ENCODE peak calls at places on chromosomes 13 and 19, in ten cellular contexts. One of them, this sample, is unnamed.

GRCh38 chr13:49021953-49022352 is 46.2 kb downstream of the FNDC3A start:
- DNase-seq in activated CD8-positive, alpha-beta T cell treated with anti-CD3 and anti-CD28 coated beads for 36 hours: no peak
- DNase-seq in cardiac fibroblast: no peak
- DNase-seq in type B pancreatic cell: no peak
- DNase-seq in neural crest cell: no peak
- DNase-seq in osteocyte: no peak
- DNase-seq in OCI-LY7: no peak
- DNase-seq in Calu3: no peak
- DNase-seq in astrocyte of the spinal cord: peak; percentile 7
- DNase-seq in transverse colon: no peak
- DNase-seq in this sample: no peak

GRCh38 chr13:96141032-96141431 is 51.1 kb downstream of the HS6ST3 start:
- DNase-seq in osteocyte: no peak
- DNase-seq in activated CD8-positive, alpha-beta T cell treated with anti-CD3 and anti-CD28 coated beads for 36 hours: no peak
- DNase-seq in neural crest cell: no peak
- DNase-seq in transverse colon: no peak
- DNase-seq in cardiac fibroblast: peak; percentile 68
- DNase-seq in type B pancreatic cell: no peak
- DNase-seq in astrocyte of the spinal cord: peak; percentile 34
- DNase-seq in Calu3: no peak
- DNase-seq in OCI-LY7: peak; percentile 4
- DNase-seq in this sample: peak; percentile 61

GRCh38 chr13:100235311-100235901 is 146.5 kb downstream of the PCCA start:
- DNase-seq in osteocyte: no peak
- DNase-seq in Calu3: peak; percentile 15
- DNase-seq in neural crest cell: peak; percentile 29
- DNase-seq in cardiac fibroblast: peak; percentile 82
- DNase-seq in OCI-LY7: peak; percentile 15
- DNase-seq in astrocyte of the spinal cord: peak; percentile 73
- DNase-seq in activated CD8-positive, alpha-beta T cell treated with anti-CD3 and anti-CD28 coated beads for 36 hours: peak; percentile 21
- DNase-seq in type B pancreatic cell: no peak
- DNase-seq in transverse colon: no peak
- DNase-seq in this sample: peak; percentile 56

GRCh38 chr13:48349525-48349924 is 46.0 kb downstream of the RB1 start:
- DNase-seq in Calu3: no peak
- DNase-seq in OCI-LY7: no peak
- DNase-seq in neural crest cell: no peak
- DNase-seq in type B pancreatic cell: no peak
- DNase-seq in cardiac fibroblast: no peak
- DNase-seq in osteocyte: no peak
- DNase-seq in astrocyte of the spinal cord: no peak
- DNase-seq in transverse colon: no peak
- DNase-seq in activated CD8-positive, alpha-beta T cell treated with anti-CD3 and anti-CD28 coated beads for 36 hours: no peak
- DNase-seq in this sample: no peak

GRCh38 chr13:24878340-24878739 is 114.4 kb downstream of the RNF17 start:
- DNase-seq in type B pancreatic cell: no peak
- DNase-seq in transverse colon: no peak
- DNase-seq in neural crest cell: no peak
- DNase-seq in cardiac fibroblast: no peak
- DNase-seq in Calu3: no peak
- DNase-seq in astrocyte of the spinal cord: no peak
- DNase-seq in osteocyte: no peak
- DNase-seq in activated CD8-positive, alpha-beta T cell treated with anti-CD3 and anti-CD28 coated beads for 36 hours: no peak
- DNase-seq in OCI-LY7: no peak
- DNase-seq in this sample: no peak

GRCh38 chr13:100454876-100455275 is 133.7 kb downstream of the GGACT start:
- DNase-seq in osteocyte: no peak
- DNase-seq in astrocyte of the spinal cord: peak; percentile 71
- DNase-seq in transverse colon: no peak
- DNase-seq in cardiac fibroblast: peak; percentile 63
- DNase-seq in Calu3: peak; percentile 3
- DNase-seq in type B pancreatic cell: no peak
- DNase-seq in OCI-LY7: no peak
- DNase-seq in activated CD8-positive, alpha-beta T cell treated with anti-CD3 and anti-CD28 coated beads for 36 hours: peak; percentile 20
- DNase-seq in neural crest cell: no peak
- DNase-seq in this sample: peak; percentile 86

GRCh38 chr19:42487025-42487797 is 41.1 kb downstream of the CEACAM1 start:
- DNase-seq in activated CD8-positive, alpha-beta T cell treated with anti-CD3 and anti-CD28 coated beads for 36 hours: peak; percentile 63
- DNase-seq in OCI-LY7: no peak
- DNase-seq in osteocyte: no peak
- DNase-seq in type B pancreatic cell: no peak
- DNase-seq in Calu3: no peak
- DNase-seq in transverse colon: no peak
- DNase-seq in neural crest cell: no peak
- DNase-seq in cardiac fibroblast: no peak
- DNase-seq in astrocyte of the spinal cord: no peak
- DNase-seq in this sample: no peak

GRCh38 chr19:45451181-45451849 is 16.5 kb upstream of the FOSB start:
- DNase-seq in osteocyte: no peak
- DNase-seq in OCI-LY7: peak; percentile 72
- DNase-seq in type B pancreatic cell: no peak
- DNase-seq in transverse colon: peak; percentile 54
- DNase-seq in neural crest cell: no peak
- DNase-seq in cardiac fibroblast: peak; percentile 76
- DNase-seq in activated CD8-positive, alpha-beta T cell treated with anti-CD3 and anti-CD28 coated beads for 36 hours: peak; percentile 60
- DNase-seq in astrocyte of the spinal cord: peak; percentile 74
- DNase-seq in Calu3: no peak
- DNase-seq in this sample: peak; percentile 77

DNA sequence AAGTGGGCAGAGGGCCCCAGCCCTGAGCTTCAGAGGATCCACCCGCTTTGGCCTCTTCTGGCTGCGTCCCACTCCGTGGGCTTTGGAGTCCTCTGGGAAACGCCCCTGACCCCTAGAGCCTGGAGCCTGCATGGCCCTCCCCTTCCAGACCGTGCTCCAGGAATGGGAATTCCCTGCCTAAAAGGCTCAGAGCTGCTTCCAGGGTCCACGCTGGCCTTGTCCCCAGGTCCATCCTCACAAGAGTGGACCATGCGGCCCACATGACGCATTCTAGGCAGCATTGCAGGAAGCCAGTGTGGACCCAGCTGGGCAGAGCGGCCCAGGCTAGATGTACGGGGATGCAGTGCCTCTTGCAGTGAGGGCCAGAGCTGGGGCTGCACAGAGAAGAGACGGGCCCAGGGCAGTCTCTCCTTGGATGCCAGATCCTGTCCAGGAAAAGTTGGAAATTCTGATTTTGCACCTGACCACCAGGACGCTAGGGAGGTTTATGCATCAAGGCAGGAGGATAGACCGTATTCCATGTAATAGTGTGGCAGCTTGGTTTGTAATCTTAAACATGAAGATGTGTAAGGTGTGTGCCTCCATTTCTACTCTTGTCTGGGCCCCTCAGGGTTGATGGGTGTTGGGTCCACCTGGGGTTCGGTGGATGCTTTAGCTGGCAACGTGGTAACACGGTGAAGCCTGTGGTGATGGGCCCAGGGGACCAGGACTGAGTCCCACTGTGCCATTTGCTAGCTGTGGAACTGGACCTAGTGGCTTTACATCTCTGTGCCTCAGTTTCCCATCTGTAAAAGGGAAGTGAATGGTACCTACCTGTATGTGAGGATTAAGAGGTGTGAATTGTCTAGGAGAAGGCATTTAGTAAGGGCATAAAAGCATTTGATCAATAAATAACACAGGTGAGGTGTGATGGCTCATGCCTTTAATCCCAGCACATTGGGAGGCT is 14.8 kb upstream of the FXYD3 start:
- DNase-seq in Calu3: no peak
- DNase-seq in transverse colon: no peak
- DNase-seq in osteocyte: no peak
- DNase-seq in astrocyte of the spinal cord: no peak
- DNase-seq in type B pancreatic cell: no peak
- DNase-seq in cardiac fibroblast: no peak
- DNase-seq in neural crest cell: no peak
- DNase-seq in activated CD8-positive, alpha-beta T cell treated with anti-CD3 and anti-CD28 coated beads for 36 hours: no peak
- DNase-seq in OCI-LY7: no peak
- DNase-seq in this sample: no peak
- TF ChIP-seq CTCF in Calu3: no peak
- TF ChIP-seq CTCF in transverse colon: no peak
- TF ChIP-seq CTCF in osteocyte: no peak
- TF ChIP-seq CTCF in astrocyte of the spinal cord: no peak
- TF ChIP-seq CTCF in type B pancreatic cell: no peak
- TF ChIP-seq CTCF in cardiac fibroblast: no peak
- TF ChIP-seq CTCF in neural crest cell: no peak
- TF ChIP-seq CTCF in activated CD8-positive, alpha-beta T cell treated with anti-CD3 and anti-CD28 coated beads for 36 hours: no peak
- TF ChIP-seq CTCF in OCI-LY7: no peak
- TF ChIP-seq CTCF in this sample: no peak

GRCh38 chr19:57578487-57579205 is at the start of gene ZNF416:
- DNase-seq in activated CD8-positive, alpha-beta T cell treated with anti-CD3 and anti-CD28 coated beads for 36 hours: peak; percentile 98
- DNase-seq in osteocyte: peak; percentile 97
- DNase-seq in Calu3: peak; percentile 96
- DNase-seq in astrocyte of the spinal cord: peak; percentile 99
- DNase-seq in type B pancreatic cell: peak; percentile 95
- DNase-seq in cardiac fibroblast: peak; percentile 99
- DNase-seq in neural crest cell: peak; percentile 90
- DNase-seq in transverse colon: peak; percentile 97
- DNase-seq in OCI-LY7: peak; percentile 99
- DNase-seq in this sample: peak; percentile 99

GRCh38 chr19:57587529-57587928 is 3.6 kb downstream of the ZIK1 start:
- DNase-seq in OCI-LY7: no peak
- DNase-seq in astrocyte of the spinal cord: peak; percentile 55
- DNase-seq in activated CD8-positive, alpha-beta T cell treated with anti-CD3 and anti-CD28 coated beads for 36 hours: no peak
- DNase-seq in type B pancreatic cell: no peak
- DNase-seq in cardiac fibroblast: peak; percentile 93
- DNase-seq in Calu3: no peak
- DNase-seq in transverse colon: no peak
- DNase-seq in osteocyte: no peak
- DNase-seq in neural crest cell: no peak
- DNase-seq in this sample: peak; percentile 60

GRCh38 chr19:57583104-57583520 is 833 bp upstream of the ZIK1 start:
- DNase-seq in osteocyte: no peak
- DNase-seq in type B pancreatic cell: no peak
- DNase-seq in astrocyte of the spinal cord: no peak
- DNase-seq in neural crest cell: no peak
- DNase-seq in OCI-LY7: no peak
- DNase-seq in cardiac fibroblast: no peak
- DNase-seq in activated CD8-positive, alpha-beta T cell treated with anti-CD3 and anti-CD28 coated beads for 36 hours: no peak
- DNase-seq in transverse colon: no peak
- DNase-seq in Calu3: no peak
- DNase-seq in this sample: no peak

DNA sequence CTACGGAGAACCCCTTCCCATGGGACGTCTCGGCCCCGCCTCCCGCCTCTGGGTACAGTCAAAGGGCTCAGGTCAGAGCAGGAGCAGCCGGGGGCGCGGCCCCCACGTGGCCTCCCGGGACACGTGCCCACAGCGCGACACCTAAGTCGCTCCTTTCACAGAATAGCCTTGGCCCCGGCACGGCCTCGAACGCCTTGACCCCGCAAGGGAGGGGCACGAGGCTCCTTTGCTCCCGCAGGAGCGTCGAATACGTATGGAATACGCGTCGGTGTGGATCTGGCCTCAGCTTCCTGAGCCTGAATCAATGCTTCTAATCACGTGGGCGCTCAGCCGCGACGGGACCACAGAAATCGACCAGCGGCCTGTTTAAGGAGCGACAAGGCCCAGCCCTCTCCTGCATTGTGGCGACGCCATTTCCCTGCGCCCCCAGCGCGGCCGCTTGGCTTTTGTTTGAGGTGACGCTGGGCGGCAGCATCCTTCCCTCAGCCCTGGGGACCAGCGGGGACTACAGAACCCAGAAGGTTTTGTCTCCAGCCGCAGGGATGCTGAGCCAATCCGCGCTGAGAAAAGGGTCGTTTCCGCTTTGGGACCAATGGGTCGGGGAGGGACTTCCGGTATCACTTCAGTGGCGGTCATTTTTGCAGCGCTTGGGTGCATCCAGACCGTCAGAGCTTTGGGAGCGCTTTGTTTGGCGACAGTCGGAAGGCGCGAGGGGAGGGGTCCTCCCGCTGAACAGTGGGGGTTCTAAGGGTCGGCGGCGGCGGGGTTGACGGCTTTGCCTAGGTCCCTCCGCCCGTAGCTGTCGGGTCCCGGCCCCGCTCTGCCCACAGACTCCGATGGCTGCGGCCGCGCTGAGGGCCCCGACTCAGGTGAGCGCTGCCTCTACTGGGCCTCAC is at the start of gene ZIK1:
- DNase-seq in Calu3: no peak
- DNase-seq in cardiac fibroblast: peak; percentile 93
- DNase-seq in osteocyte: peak; percentile 94
- DNase-seq in astrocyte of the spinal cord: peak; percentile 95
- DNase-seq in neural crest cell: peak; percentile 82
- DNase-seq in type B pancreatic cell: peak; percentile 85
- DNase-seq in activated CD8-positive, alpha-beta T cell treated with anti-CD3 and anti-CD28 coated beads for 36 hours: peak; percentile 93
- DNase-seq in transverse colon: peak; percentile 84
- DNase-seq in OCI-LY7: no peak
- DNase-seq in this sample: peak; percentile 90
- TF ChIP-seq CTCF in Calu3: no peak
- TF ChIP-seq CTCF in cardiac fibroblast: no peak
- TF ChIP-seq CTCF in osteocyte: peak; percentile 12
- TF ChIP-seq CTCF in astrocyte of the spinal cord: no peak
- TF ChIP-seq CTCF in neural crest cell: no peak
- TF ChIP-seq CTCF in type B pancreatic cell: peak; percentile 31
- TF ChIP-seq CTCF in activated CD8-positive, alpha-beta T cell treated with anti-CD3 and anti-CD28 coated beads for 36 hours: no peak
- TF ChIP-seq CTCF in transverse colon: no peak
- TF ChIP-seq CTCF in OCI-LY7: no peak
- TF ChIP-seq CTCF in this sample: peak; percentile 2

GRCh38 chr19:4374451-4375163 is 25.7 kb downstream of the SH3GL1 start:
- DNase-seq in osteocyte: no peak
- DNase-seq in astrocyte of the spinal cord: peak; percentile 84
- DNase-seq in Calu3: peak; percentile 75
- DNase-seq in type B pancreatic cell: no peak
- DNase-seq in cardiac fibroblast: peak; percentile 95
- DNase-seq in activated CD8-positive, alpha-beta T cell treated with anti-CD3 and anti-CD28 coated beads for 36 hours: no peak
- DNase-seq in transverse colon: peak; percentile 70
- DNase-seq in OCI-LY7: no peak
- DNase-seq in neural crest cell: no peak
- DNase-seq in this sample: peak; percentile 81
- TF ChIP-seq CTCF in osteocyte: no peak
- TF ChIP-seq CTCF in astrocyte of the spinal cord: peak; percentile 14
- TF ChIP-seq CTCF in Calu3: no peak
- TF ChIP-seq CTCF in type B pancreatic cell: no peak
- TF ChIP-seq CTCF in cardiac fibroblast: peak; percentile 47
- TF ChIP-seq CTCF in activated CD8-positive, alpha-beta T cell treated with anti-CD3 and anti-CD28 coated beads for 36 hours: no peak
- TF ChIP-seq CTCF in transverse colon: no peak
- TF ChIP-seq CTCF in OCI-LY7: no peak
- TF ChIP-seq CTCF in neural crest cell: no peak
- TF ChIP-seq CTCF in this sample: no peak

GRCh38 chr19:46714523-46715106 is 2.3 kb downstream of the PRKD2 start:
- DNase-seq in cardiac fibroblast: no peak
- DNase-seq in OCI-LY7: peak; percentile 87
- DNase-seq in neural crest cell: no peak
- DNase-seq in activated CD8-positive, alpha-beta T cell treated with anti-CD3 and anti-CD28 coated beads for 36 hours: peak; percentile 84
- DNase-seq in astrocyte of the spinal cord: no peak
- DNase-seq in osteocyte: no peak
- DNase-seq in transverse colon: no peak
- DNase-seq in Calu3: no peak
- DNase-seq in type B pancreatic cell: no peak
- DNase-seq in this sample: no peak

GRCh38 chr19:46717034-46717715 is at the start of gene PRKD2:
- DNase-seq in activated CD8-positive, alpha-beta T cell treated with anti-CD3 and anti-CD28 coated beads for 36 hours: peak; percentile 92
- DNase-seq in transverse colon: peak; percentile 94
- DNase-seq in osteocyte: peak; percentile 95
- DNase-seq in OCI-LY7: peak; percentile 85
- DNase-seq in Calu3: peak; percentile 95
- DNase-seq in type B pancreatic cell: peak; percentile 93
- DNase-seq in astrocyte of the spinal cord: peak; percentile 80
- DNase-seq in cardiac fibroblast: peak; percentile 82
- DNase-seq in neural crest cell: peak; percentile 92
- DNase-seq in this sample: peak; percentile 79

GRCh38 chr19:46715620-46716012 is 1.3 kb downstream of the PRKD2 start:
- DNase-seq in activated CD8-positive, alpha-beta T cell treated with anti-CD3 and anti-CD28 coated beads for 36 hours: peak; percentile 39
- DNase-seq in osteocyte: no peak
- DNase-seq in OCI-LY7: peak; percentile 24
- DNase-seq in Calu3: no peak
- DNase-seq in type B pancreatic cell: no peak
- DNase-seq in neural crest cell: no peak
- DNase-seq in astrocyte of the spinal cord: no peak
- DNase-seq in transverse colon: no peak
- DNase-seq in cardiac fibroblast: no peak
- DNase-seq in this sample: no peak

GRCh38 chr19:46716672-46717033 is 261 bp downstream of the PRKD2 start:
- DNase-seq in astrocyte of the spinal cord: no peak
- DNase-seq in activated CD8-positive, alpha-beta T cell treated with anti-CD3 and anti-CD28 coated beads for 36 hours: no peak
- DNase-seq in osteocyte: no peak
- DNase-seq in Calu3: no peak
- DNase-seq in type B pancreatic cell: no peak
- DNase-seq in OCI-LY7: no peak
- DNase-seq in transverse colon: no peak
- DNase-seq in cardiac fibroblast: no peak
- DNase-seq in neural crest cell: no peak
- DNase-seq in this sample: no peak

DNA sequence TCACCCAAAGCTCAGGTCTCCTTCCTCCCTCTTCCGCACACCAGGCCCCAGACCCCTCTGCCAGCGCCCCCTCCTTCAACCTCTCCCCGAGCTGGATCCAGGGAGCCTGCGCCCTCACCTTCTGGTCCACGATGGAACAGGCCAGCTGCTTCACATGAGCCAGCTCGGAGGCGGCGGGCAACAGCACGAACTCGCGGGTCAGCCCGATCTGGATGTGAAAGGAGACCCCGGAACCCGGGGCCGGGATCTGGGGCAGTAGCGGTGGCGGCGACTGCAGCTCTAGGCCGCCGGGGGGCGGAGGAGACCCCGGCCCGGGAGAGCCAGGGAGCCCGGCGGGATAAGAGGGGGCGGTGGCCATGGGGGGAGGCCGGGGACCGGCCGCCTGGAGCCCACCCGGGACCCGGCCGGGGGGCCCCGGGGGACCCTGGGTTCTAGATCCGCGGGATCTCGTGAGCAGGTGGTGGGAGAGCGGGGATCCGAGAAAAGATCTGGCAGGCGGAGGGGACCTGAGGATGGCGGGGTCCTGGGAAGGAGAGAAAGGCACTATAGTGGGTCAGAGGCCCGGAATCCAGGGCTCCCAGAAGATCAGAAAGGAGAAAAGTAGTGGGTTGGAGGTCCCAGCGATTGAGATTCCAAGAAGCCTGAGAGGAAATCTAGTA is 772 bp downstream of the PRKD2 start:
- DNase-seq in OCI-LY7: peak; percentile 34
- DNase-seq in neural crest cell: peak; percentile 51
- DNase-seq in transverse colon: peak; percentile 44
- DNase-seq in osteocyte: no peak
- DNase-seq in astrocyte of the spinal cord: no peak
- DNase-seq in cardiac fibroblast: no peak
- DNase-seq in Calu3: peak; percentile 41
- DNase-seq in activated CD8-positive, alpha-beta T cell treated with anti-CD3 and anti-CD28 coated beads for 36 hours: peak; percentile 48
- DNase-seq in type B pancreatic cell: no peak
- DNase-seq in this sample: no peak
- TF ChIP-seq CTCF in OCI-LY7: peak; percentile 64
- TF ChIP-seq CTCF in neural crest cell: peak; percentile 52
- TF ChIP-seq CTCF in transverse colon: no peak
- TF ChIP-seq CTCF in osteocyte: peak; percentile 31
- TF ChIP-seq CTCF in astrocyte of the spinal cord: no peak
- TF ChIP-seq CTCF in cardiac fibroblast: no peak
- TF ChIP-seq CTCF in Calu3: no peak
- TF ChIP-seq CTCF in activated CD8-positive, alpha-beta T cell treated with anti-CD3 and anti-CD28 coated beads for 36 hours: no peak
- TF ChIP-seq CTCF in type B pancreatic cell: peak; percentile 61
- TF ChIP-seq CTCF in this sample: no peak

This sample was measured in epithelial cell of esophagus.